ENCODE peak calls at places on chromosomes 11 and 22, in six cellular contexts. One of them, this sample, is unnamed.

GRCh38 chr11:76792505-76793264 is 9.5 kb downstream of the TSKU start:
- DNase-seq in progenitor cell of endocrine pancreas: no peak
- DNase-seq in psoas muscle: no peak
- DNase-seq in colonic mucosa: no peak
- DNase-seq in tibial artery: no peak
- DNase-seq in activated CD8-positive, alpha-beta T cell treated with anti-CD3 and anti-CD28 coated beads for 36 hours: no peak
- DNase-seq in this sample: no peak

GRCh38 chr11:17564687-17565042 is 17.6 kb downstream of the OTOG start:
- DNase-seq in psoas muscle: no peak
- DNase-seq in colonic mucosa: peak
- DNase-seq in progenitor cell of endocrine pancreas: no peak
- DNase-seq in activated CD8-positive, alpha-beta T cell treated with anti-CD3 and anti-CD28 coated beads for 36 hours: peak
- DNase-seq in tibial artery: no peak
- DNase-seq in this sample: no peak

GRCh38 chr22:39343259-39344045 is 6.3 kb upstream of the SYNGR1 start:
- DNase-seq in tibial artery: peak
- DNase-seq in colonic mucosa: peak
- DNase-seq in activated CD8-positive, alpha-beta T cell treated with anti-CD3 and anti-CD28 coated beads for 36 hours: peak
- DNase-seq in psoas muscle: peak
- DNase-seq in progenitor cell of endocrine pancreas: peak
- DNase-seq in this sample: peak

GRCh38 chr11:67450796-67451657 is 1.5 kb downstream of the GPR152 start:
- DNase-seq in colonic mucosa: no peak
- DNase-seq in progenitor cell of endocrine pancreas: no peak
- DNase-seq in psoas muscle: no peak
- DNase-seq in activated CD8-positive, alpha-beta T cell treated with anti-CD3 and anti-CD28 coated beads for 36 hours: no peak
- DNase-seq in tibial artery: no peak
- DNase-seq in this sample: no peak

GRCh38 chr11:70467196-70468085 is 69.1 kb downstream of the CTTN start:
- DNase-seq in tibial artery: peak
- DNase-seq in progenitor cell of endocrine pancreas: peak
- DNase-seq in psoas muscle: peak
- DNase-seq in activated CD8-positive, alpha-beta T cell treated with anti-CD3 and anti-CD28 coated beads for 36 hours: peak
- DNase-seq in colonic mucosa: peak
- DNase-seq in this sample: peak

GRCh38 chr11:70244698-70245097 is 25.8 kb upstream of the PPFIA1 start:
- DNase-seq in tibial artery: no peak
- DNase-seq in activated CD8-positive, alpha-beta T cell treated with anti-CD3 and anti-CD28 coated beads for 36 hours: no peak
- DNase-seq in colonic mucosa: no peak
- DNase-seq in progenitor cell of endocrine pancreas: no peak
- DNase-seq in psoas muscle: peak
- DNase-seq in this sample: no peak

GRCh38 chr22:17817079-17817478 is 42.8 kb upstream of the BID start:
- DNase-seq in progenitor cell of endocrine pancreas: no peak
- DNase-seq in psoas muscle: no peak
- DNase-seq in colonic mucosa: no peak
- DNase-seq in activated CD8-positive, alpha-beta T cell treated with anti-CD3 and anti-CD28 coated beads for 36 hours: no peak
- DNase-seq in tibial artery: no peak
- DNase-seq in this sample: no peak

GRCh38 chr11:73324116-73324515 is 16.0 kb downstream of the ARHGEF17 start:
- DNase-seq in psoas muscle: peak
- DNase-seq in tibial artery: no peak
- DNase-seq in colonic mucosa: no peak
- DNase-seq in activated CD8-positive, alpha-beta T cell treated with anti-CD3 and anti-CD28 coated beads for 36 hours: no peak
- DNase-seq in progenitor cell of endocrine pancreas: no peak
- DNase-seq in this sample: no peak

GRCh38 chr11:58927393-58928081 is 11.8 kb upstream of the GLYATL1 start:
- DNase-seq in activated CD8-positive, alpha-beta T cell treated with anti-CD3 and anti-CD28 coated beads for 36 hours: peak
- DNase-seq in psoas muscle: no peak
- DNase-seq in colonic mucosa: peak
- DNase-seq in progenitor cell of endocrine pancreas: peak
- DNase-seq in tibial artery: no peak
- DNase-seq in this sample: no peak

GRCh38 chr11:418343-419247 is 3.8 kb upstream of the SIGIRR start:
- DNase-seq in tibial artery: no peak
- DNase-seq in psoas muscle: no peak
- DNase-seq in colonic mucosa: no peak
- DNase-seq in progenitor cell of endocrine pancreas: no peak
- DNase-seq in activated CD8-positive, alpha-beta T cell treated with anti-CD3 and anti-CD28 coated beads for 36 hours: peak
- DNase-seq in this sample: no peak

GRCh38 chr11:11241284-11241683 is 111.8 kb downstream of the CSNK2A3 start:
- DNase-seq in psoas muscle: no peak
- DNase-seq in tibial artery: no peak
- DNase-seq in activated CD8-positive, alpha-beta T cell treated with anti-CD3 and anti-CD28 coated beads for 36 hours: no peak
- DNase-seq in progenitor cell of endocrine pancreas: no peak
- DNase-seq in colonic mucosa: no peak
- DNase-seq in this sample: no peak

GRCh38 chr11:93515438-93515837 is 27.8 kb downstream of the SMCO4 start:
- DNase-seq in psoas muscle: no peak
- DNase-seq in activated CD8-positive, alpha-beta T cell treated with anti-CD3 and anti-CD28 coated beads for 36 hours: no peak
- DNase-seq in tibial artery: no peak
- DNase-seq in progenitor cell of endocrine pancreas: no peak
- DNase-seq in colonic mucosa: no peak
- DNase-seq in this sample: no peak

GRCh38 chr22:22609271-22609670 is 35.1 kb upstream of the GGTLC2 start:
- DNase-seq in tibial artery: no peak
- DNase-seq in colonic mucosa: no peak
- DNase-seq in psoas muscle: no peak
- DNase-seq in activated CD8-positive, alpha-beta T cell treated with anti-CD3 and anti-CD28 coated beads for 36 hours: no peak
- DNase-seq in progenitor cell of endocrine pancreas: no peak
- DNase-seq in this sample: no peak

GRCh38 chr11:122375687-122376399 is 259.8 kb upstream of the BLID start:
- DNase-seq in tibial artery: no peak
- DNase-seq in progenitor cell of endocrine pancreas: no peak
- DNase-seq in psoas muscle: no peak
- DNase-seq in colonic mucosa: no peak
- DNase-seq in activated CD8-positive, alpha-beta T cell treated with anti-CD3 and anti-CD28 coated beads for 36 hours: peak
- DNase-seq in this sample: no peak

GRCh38 chr11:9315078-9315688 is 790 bp upstream of the TMEM41B start:
- DNase-seq in tibial artery: no peak
- DNase-seq in activated CD8-positive, alpha-beta T cell treated with anti-CD3 and anti-CD28 coated beads for 36 hours: no peak
- DNase-seq in progenitor cell of endocrine pancreas: no peak
- DNase-seq in colonic mucosa: no peak
- DNase-seq in psoas muscle: no peak
- DNase-seq in this sample: no peak

GRCh38 chr11:13289081-13289480 is 11.5 kb downstream of the BMAL1 start:
- DNase-seq in psoas muscle: no peak
- DNase-seq in tibial artery: no peak
- DNase-seq in activated CD8-positive, alpha-beta T cell treated with anti-CD3 and anti-CD28 coated beads for 36 hours: no peak
- DNase-seq in colonic mucosa: no peak
- DNase-seq in progenitor cell of endocrine pancreas: no peak
- DNase-seq in this sample: no peak

GRCh38 chr11:43238341-43238740 is 73.5 kb upstream of the API5 start:
- DNase-seq in colonic mucosa: no peak
- DNase-seq in tibial artery: no peak
- DNase-seq in progenitor cell of endocrine pancreas: no peak
- DNase-seq in activated CD8-positive, alpha-beta T cell treated with anti-CD3 and anti-CD28 coated beads for 36 hours: no peak
- DNase-seq in psoas muscle: no peak
- DNase-seq in this sample: no peak

GRCh38 chr22:38083931-38084631 is at the start of gene SLC16A8:
- DNase-seq in colonic mucosa: no peak
- DNase-seq in activated CD8-positive, alpha-beta T cell treated with anti-CD3 and anti-CD28 coated beads for 36 hours: no peak
- DNase-seq in psoas muscle: no peak
- DNase-seq in progenitor cell of endocrine pancreas: no peak
- DNase-seq in tibial artery: no peak
- DNase-seq in this sample: no peak

GRCh38 chr11:32334822-32335221 is 100.5 kb downstream of the WT1 start:
- DNase-seq in tibial artery: no peak
- DNase-seq in activated CD8-positive, alpha-beta T cell treated with anti-CD3 and anti-CD28 coated beads for 36 hours: peak
- DNase-seq in psoas muscle: no peak
- DNase-seq in colonic mucosa: peak
- DNase-seq in progenitor cell of endocrine pancreas: no peak
- DNase-seq in this sample: no peak

GRCh38 chr11:32331792-32332191 is 103.5 kb downstream of the WT1 start:
- DNase-seq in psoas muscle: no peak
- DNase-seq in activated CD8-positive, alpha-beta T cell treated with anti-CD3 and anti-CD28 coated beads for 36 hours: no peak
- DNase-seq in tibial artery: no peak
- DNase-seq in colonic mucosa: no peak
- DNase-seq in progenitor cell of endocrine pancreas: no peak
- DNase-seq in this sample: peak

GRCh38 chr11:32331098-32331497 is 104.2 kb downstream of the WT1 start:
- DNase-seq in activated CD8-positive, alpha-beta T cell treated with anti-CD3 and anti-CD28 coated beads for 36 hours: no peak
- DNase-seq in psoas muscle: no peak
- DNase-seq in tibial artery: no peak
- DNase-seq in progenitor cell of endocrine pancreas: no peak
- DNase-seq in colonic mucosa: no peak
- DNase-seq in this sample: no peak

GRCh38 chr11:32332990-32333334 is 102.4 kb downstream of the WT1 start:
- DNase-seq in progenitor cell of endocrine pancreas: no peak
- DNase-seq in activated CD8-positive, alpha-beta T cell treated with anti-CD3 and anti-CD28 coated beads for 36 hours: no peak
- DNase-seq in tibial artery: no peak
- DNase-seq in psoas muscle: no peak
- DNase-seq in colonic mucosa: no peak
- DNase-seq in this sample: no peak

DNA sequence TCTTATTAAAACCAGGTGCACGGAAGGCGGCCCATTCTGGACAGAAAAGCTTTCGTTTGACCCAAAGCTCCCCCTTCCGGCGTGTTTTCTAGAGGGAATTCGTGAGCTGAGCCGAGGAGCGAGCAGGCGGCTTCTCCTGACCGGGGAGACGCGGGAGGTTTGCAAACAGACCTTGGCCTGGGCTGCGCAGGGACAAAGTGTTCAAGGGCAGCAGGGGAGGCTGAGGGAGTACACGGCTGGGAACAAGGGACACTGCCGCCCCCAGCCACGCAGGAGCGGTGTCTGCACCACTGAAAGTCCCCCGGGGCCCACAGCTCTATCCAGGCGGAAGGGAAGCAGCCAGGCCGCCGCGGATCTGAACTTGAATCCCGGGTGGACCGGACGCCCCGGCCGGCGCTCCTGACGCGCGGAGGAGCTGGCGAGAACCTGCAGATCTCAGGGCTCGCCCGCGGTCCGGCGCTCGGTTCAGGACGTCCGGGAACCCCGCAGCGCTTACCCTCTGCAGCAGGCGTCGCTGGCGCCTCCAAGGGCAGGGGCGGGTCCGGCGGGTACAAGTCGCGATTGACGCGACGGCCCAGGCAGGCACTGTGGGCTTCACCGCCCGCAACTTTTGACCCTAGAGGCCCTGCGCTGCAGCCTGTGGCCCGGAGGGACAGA is 101.9 kb downstream of the WT1 start:
- DNase-seq in psoas muscle: peak
- DNase-seq in progenitor cell of endocrine pancreas: peak
- DNase-seq in activated CD8-positive, alpha-beta T cell treated with anti-CD3 and anti-CD28 coated beads for 36 hours: peak
- DNase-seq in tibial artery: peak
- DNase-seq in colonic mucosa: peak
- DNase-seq in this sample: peak
- TF ChIP-seq CTCF in psoas muscle: no peak
- TF ChIP-seq CTCF in progenitor cell of endocrine pancreas: peak
- TF ChIP-seq CTCF in activated CD8-positive, alpha-beta T cell treated with anti-CD3 and anti-CD28 coated beads for 36 hours: peak
- TF ChIP-seq CTCF in tibial artery: peak
- TF ChIP-seq CTCF in colonic mucosa: no peak
- TF ChIP-seq CTCF in this sample: peak

GRCh38 chr11:86115542-86116385 is 46.9 kb upstream of the PICALM start:
- DNase-seq in tibial artery: no peak
- DNase-seq in psoas muscle: no peak
- DNase-seq in activated CD8-positive, alpha-beta T cell treated with anti-CD3 and anti-CD28 coated beads for 36 hours: no peak
- DNase-seq in progenitor cell of endocrine pancreas: no peak
- DNase-seq in colonic mucosa: no peak
- DNase-seq in this sample: no peak
- TF ChIP-seq CTCF in tibial artery: no peak
- TF ChIP-seq CTCF in psoas muscle: no peak
- TF ChIP-seq CTCF in activated CD8-positive, alpha-beta T cell treated with anti-CD3 and anti-CD28 coated beads for 36 hours: no peak
- TF ChIP-seq CTCF in progenitor cell of endocrine pancreas: no peak
- TF ChIP-seq CTCF in colonic mucosa: no peak
- TF ChIP-seq CTCF in this sample: no peak

GRCh38 chr22:42992886-42993479 is 22.0 kb downstream of the PACSIN2 start:
- DNase-seq in activated CD8-positive, alpha-beta T cell treated with anti-CD3 and anti-CD28 coated beads for 36 hours: no peak
- DNase-seq in progenitor cell of endocrine pancreas: no peak
- DNase-seq in tibial artery: no peak
- DNase-seq in psoas muscle: no peak
- DNase-seq in colonic mucosa: no peak
- DNase-seq in this sample: no peak

GRCh38 chr22:42993651-42994275 is 21.2 kb downstream of the PACSIN2 start:
- DNase-seq in progenitor cell of endocrine pancreas: no peak
- DNase-seq in colonic mucosa: no peak
- DNase-seq in tibial artery: no peak
- DNase-seq in psoas muscle: no peak
- DNase-seq in activated CD8-positive, alpha-beta T cell treated with anti-CD3 and anti-CD28 coated beads for 36 hours: no peak
- DNase-seq in this sample: no peak

GRCh38 chr22:42991010-42991651 is 23.8 kb downstream of the PACSIN2 start:
- DNase-seq in activated CD8-positive, alpha-beta T cell treated with anti-CD3 and anti-CD28 coated beads for 36 hours: no peak
- DNase-seq in progenitor cell of endocrine pancreas: no peak
- DNase-seq in tibial artery: no peak
- DNase-seq in colonic mucosa: peak
- DNase-seq in psoas muscle: no peak
- DNase-seq in this sample: no peak

GRCh38 chr22:42992092-42992491 is 22.9 kb downstream of the PACSIN2 start:
- DNase-seq in colonic mucosa: no peak
- DNase-seq in progenitor cell of endocrine pancreas: no peak
- DNase-seq in activated CD8-positive, alpha-beta T cell treated with anti-CD3 and anti-CD28 coated beads for 36 hours: no peak
- DNase-seq in psoas muscle: no peak
- DNase-seq in tibial artery: no peak
- DNase-seq in this sample: no peak

DNA sequence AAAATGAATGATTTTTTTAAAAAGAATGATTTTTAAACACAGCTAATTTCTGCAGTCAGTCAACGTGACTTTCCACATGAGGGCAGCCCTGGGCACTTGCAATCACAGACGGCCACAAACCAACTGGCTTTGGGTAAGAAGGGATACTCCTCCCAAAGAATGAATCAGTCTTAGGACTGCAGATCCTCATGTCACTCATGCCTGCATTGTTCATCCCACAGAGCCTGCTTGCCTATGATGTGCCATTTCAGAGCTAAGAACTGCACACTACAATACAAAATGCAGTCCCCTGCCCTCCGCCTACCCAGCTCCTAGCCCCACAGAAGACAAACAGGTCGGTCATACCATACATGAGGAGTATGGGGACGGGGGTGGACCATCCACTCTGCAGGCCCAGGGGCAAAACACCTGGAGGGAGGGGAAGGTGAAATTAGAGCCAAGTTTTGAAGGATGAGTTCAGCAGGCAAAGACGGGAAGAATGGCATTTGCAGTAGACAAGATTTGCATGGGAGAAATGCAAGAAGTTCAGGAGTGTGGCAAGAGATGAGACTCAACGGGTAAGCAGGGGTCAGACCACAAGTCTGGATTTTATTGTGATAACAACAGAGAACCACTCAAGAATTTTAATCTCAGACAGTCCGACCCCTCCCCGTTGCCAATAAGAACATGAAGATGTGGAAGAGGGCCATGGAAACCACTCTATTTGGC is 24.7 kb downstream of the PACSIN2 start:
- DNase-seq in activated CD8-positive, alpha-beta T cell treated with anti-CD3 and anti-CD28 coated beads for 36 hours: no peak
- DNase-seq in progenitor cell of endocrine pancreas: no peak
- DNase-seq in colonic mucosa: no peak
- DNase-seq in tibial artery: no peak
- DNase-seq in psoas muscle: no peak
- DNase-seq in this sample: no peak
- TF ChIP-seq CTCF in activated CD8-positive, alpha-beta T cell treated with anti-CD3 and anti-CD28 coated beads for 36 hours: no peak
- TF ChIP-seq CTCF in progenitor cell of endocrine pancreas: no peak
- TF ChIP-seq CTCF in colonic mucosa: no peak
- TF ChIP-seq CTCF in tibial artery: peak
- TF ChIP-seq CTCF in psoas muscle: peak
- TF ChIP-seq CTCF in this sample: peak

DNA sequence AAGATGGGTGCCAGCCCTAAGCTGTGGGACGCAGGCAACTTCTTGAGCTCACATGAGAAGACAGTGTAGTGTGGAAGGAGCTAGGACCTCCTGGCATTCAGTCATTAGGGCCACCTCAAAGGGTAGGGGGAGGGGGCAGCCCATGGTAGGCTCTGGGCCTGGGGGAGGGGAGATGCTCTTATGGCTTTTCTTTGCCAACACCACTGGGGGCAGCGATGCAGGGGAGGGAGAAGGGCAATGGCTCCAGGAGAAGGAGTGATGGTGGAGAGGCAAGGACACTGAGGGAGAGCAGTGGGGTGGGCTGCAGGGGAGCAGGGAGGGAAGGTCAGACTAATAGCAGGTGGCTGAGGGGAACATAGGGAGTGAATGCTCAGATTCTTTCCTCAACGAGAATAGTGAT is 63.3 kb upstream of the SUSD2 start:
- DNase-seq in tibial artery: no peak
- DNase-seq in colonic mucosa: no peak
- DNase-seq in activated CD8-positive, alpha-beta T cell treated with anti-CD3 and anti-CD28 coated beads for 36 hours: peak
- DNase-seq in progenitor cell of endocrine pancreas: no peak
- DNase-seq in psoas muscle: no peak
- DNase-seq in this sample: no peak
- TF ChIP-seq CTCF in tibial artery: no peak
- TF ChIP-seq CTCF in colonic mucosa: no peak
- TF ChIP-seq CTCF in activated CD8-positive, alpha-beta T cell treated with anti-CD3 and anti-CD28 coated beads for 36 hours: no peak
- TF ChIP-seq CTCF in progenitor cell of endocrine pancreas: no peak
- TF ChIP-seq CTCF in psoas muscle: no peak
- TF ChIP-seq CTCF in this sample: no peak